ENCODE peak calls at places on chromosomes 2 and 18, in five cellular contexts. K is right cardiac atrium, T is neural progenitor cell, U is BE2C, E is Caco-2. M is an unnamed sample.

GRCh38 chr18:24395049-24395780 is 2.4 kb downstream of the OSBPL1A start:
- DNase-seq in U (no peak), T (no peak), E (no peak), K (no peak), M (no peak)

GRCh38 chr2:104846182-104846954 is 7.5 kb upstream of the POU3F3 start:
- DNase-seq in E (no peak), U (no peak), K (no peak), T (no peak), M (no peak)

GRCh38 chr2:240506406-240507059 is 51.3 kb downstream of the ANKMY1 start:
- DNase-seq in E (no peak), T (no peak), U (no peak), K (no peak), M (no peak)

GRCh38 chr2:10264506-10265327 is 38.0 kb upstream of the HPCAL1 start:
- DNase-seq in U (no peak), T (no peak), E (no peak), K (no peak), M (no peak)

GRCh38 chr18:36316246-36316645 is 18.7 kb downstream of the FHOD3 start:
- DNase-seq in K (no peak), T (no peak), E (no peak), U (no peak), M (no peak)

GRCh38 chr2:85911836-85912692 is 23.3 kb upstream of the ST3GAL5 start:
- DNase-seq in T (no peak), U (no peak), E (no peak), K (no peak), M (peak; percentile 64)

GRCh38 chr2:64987001-64987962 is 1.9 kb upstream of the SLC1A4 start:
- DNase-seq in U (no peak), E (no peak), T (no peak), K (no peak), M (no peak)

GRCh38 chr2:5467506-5467905 is 224.7 kb upstream of the SOX11 start:
- DNase-seq in E (no peak), K (no peak), U (no peak), T (no peak), M (no peak)

GRCh38 chr2:16630463-16630862 is 35.2 kb downstream of the CYRIA start:
- DNase-seq in T (no peak), U (no peak), E (no peak), K (no peak), M (no peak)

GRCh38 chr18:58473071-58473470 is 155.8 kb downstream of the ALPK2 start:
- DNase-seq in U (no peak), E (no peak), T (no peak), K (no peak), M (no peak)

GRCh38 chr2:174263989-174264388 is 15.7 kb upstream of the OLA1 start:
- DNase-seq in T (no peak), E (no peak), K (no peak), U (no peak), M (no peak)

GRCh38 chr2:65920659-65921058 is 488.3 kb upstream of the SPRED2 start:
- DNase-seq in U (no peak), K (no peak), T (no peak), E (no peak), M (no peak)

GRCh38 chr2:143604172-143604571 is 475.0 kb downstream of the ARHGAP15 start:
- DNase-seq in U (no peak), E (no peak), T (no peak), K (no peak), M (no peak)

GRCh38 chr2:173775440-173775839 is 189.7 kb downstream of the SP3 start:
- DNase-seq in T (no peak), E (no peak), U (no peak), K (no peak), M (no peak)

GRCh38 chr18:78506031-78506461 is 473.6 kb upstream of the SALL3 start:
- DNase-seq in U (no peak), K (no peak), E (no peak), T (peak; percentile 91), M (no peak)

GRCh38 chr2:68709421-68709911 is 25.1 kb upstream of the ARHGAP25 start:
- DNase-seq in T (peak; percentile 71), K (no peak), U (peak; percentile 20), E (peak; percentile 41), M (peak; percentile 47)

GRCh38 chr2:27527182-27527581 is 30.5 kb downstream of the GCKR start:
- DNase-seq in E (no peak), U (no peak), K (no peak), T (no peak), M (no peak)

GRCh38 chr2:106174056-106174455 is 20.0 kb downstream of the UXS1 start:
- DNase-seq in T (no peak), K (no peak), U (no peak), E (no peak), M (no peak)

GRCh38 chr2:127087780-127088495 is 19.0 kb downstream of the BIN1 start:
- DNase-seq in U (no peak), K (no peak), E (no peak), T (no peak), M (no peak)

GRCh38 chr2:67616749-67617148 is 219.6 kb downstream of the ETAA1 start:
- DNase-seq in U (no peak), K (peak; percentile 11), T (no peak), E (no peak), M (no peak)

GRCh38 chr18:24659837-24660720 is 199.6 kb downstream of the HRH4 start:
- DNase-seq in E (no peak), U (no peak), K (peak; percentile 65), T (no peak), M (no peak)

GRCh38 chr2:99140056-99140859 is 1.2 kb upstream of the C2orf15 start:
- DNase-seq in T (no peak), K (no peak), E (no peak), U (no peak), M (peak; percentile 41)

GRCh38 chr2:99863236-99863913 is 279.0 kb downstream of the AFF3 start:
- DNase-seq in E (no peak), T (no peak), K (no peak), U (no peak), M (no peak)

GRCh38 chr2:217936952-217937351 is 65.8 kb downstream of the TNS1 start:
- DNase-seq in E (no peak), T (no peak), K (no peak), U (no peak), M (no peak)
- H3K4me1 ChIP-seq in E (no peaks in the 10 kb centered on the region), T (peaks cover 5% of the 10 kb centered on the region), K (peaks cover 71% of the 10 kb centered on the region), U (peaks cover 49% of the 10 kb centered on the region), M (no peaks in the 10 kb centered on the region)

DNA sequence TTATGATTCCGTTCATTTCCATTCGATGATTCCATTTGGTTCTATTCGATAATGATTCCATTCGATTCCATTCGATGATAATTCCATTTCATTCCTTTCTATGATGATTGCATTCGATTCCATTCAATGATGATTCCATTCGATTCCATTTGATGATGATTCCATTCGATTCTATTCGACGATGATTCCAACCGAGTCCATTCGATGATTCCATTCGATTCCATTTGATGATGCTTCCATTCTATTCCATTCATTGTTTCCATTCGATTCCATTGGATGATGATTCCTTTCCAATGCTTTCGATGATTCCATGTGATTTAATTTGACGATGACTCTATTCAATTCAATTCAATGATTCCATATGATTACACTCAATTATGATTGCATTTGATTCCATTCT is 1093.5 kb downstream of the RPIA start:
- DNase-seq in E (no peak), T (no peak), K (no peak), U (no peak), M (no peak)
- H3K4me3 ChIP-seq in E (no peak overlapping the region), T (no peak overlapping the region), K (no peak overlapping the region), U (no peak overlapping the region), M (no peak overlapping the region)

GRCh38 chr2:234138836-234139235 is 88.3 kb downstream of the SPP2 start:
- DNase-seq in U (no peak), E (no peak), K (no peak), T (no peak), M (no peak)
- H3K4me1 ChIP-seq in U (peaks cover 6% of the 10 kb centered on the region), E (peaks cover 32% of the 10 kb centered on the region), K (no peaks in the 10 kb centered on the region), T (peaks cover 10% of the 10 kb centered on the region), M (no peaks in the 10 kb centered on the region)

GRCh38 chr2:96116424-96116878 is at the start of gene ADRA2B:
- DNase-seq in K (peak; percentile 54), T (peak; percentile 91), E (peak; percentile 79), U (peak; percentile 28), M (peak; percentile 89)
- H3K4me3 ChIP-seq in K (peak within 1 kb of the TSS; percentile 75), T (peak within 1 kb of the TSS; percentile 74), E (peak within 1 kb of the TSS; percentile 64), U (peak within 1 kb of the TSS; percentile 47), M (peak within 1 kb of the TSS; percentile 33)

GRCh38 chr2:97997774-97998392 is 2.1 kb upstream of the TMEM131 start:
- DNase-seq in T (no peak), U (no peak), K (no peak), E (no peak), M (no peak)
- H3K4me1 ChIP-seq in T (peaks cover 13% of the 10 kb centered on the region), U (no peaks in the 10 kb centered on the region), K (no peaks in the 10 kb centered on the region), E (peaks cover 18% of the 10 kb centered on the region), M (peaks cover 2% of the 10 kb centered on the region)

GRCh38 chr2:178247255-178247654 is 52.9 kb downstream of the OSBPL6 start:
- DNase-seq in E (no peak), K (no peak), U (no peak), T (no peak), M (no peak)

GRCh38 chr2:178244812-178245211 is 50.5 kb downstream of the OSBPL6 start:
- DNase-seq in E (no peak), U (no peak), K (no peak), T (no peak), M (no peak)

GRCh38 chr2:178251126-178251525 is 56.8 kb downstream of the OSBPL6 start:
- DNase-seq in T (no peak), U (no peak), K (no peak), E (no peak), M (no peak)

GRCh38 chr2:178246696-178247095 is 52.4 kb downstream of the OSBPL6 start:
- DNase-seq in E (no peak), K (no peak), U (no peak), T (no peak), M (no peak)

GRCh38 chr2:178250429-178250828 is 56.1 kb downstream of the OSBPL6 start:
- DNase-seq in U (no peak), K (no peak), E (no peak), T (no peak), M (no peak)
- H3K4me3 ChIP-seq in U (no peak overlapping the region), K (no peak overlapping the region), E (no peak overlapping the region), T (no peak overlapping the region), M (no peak overlapping the region)

GRCh38 chr18:808086-808485 is 4.0 kb downstream of the YES1 start:
- DNase-seq in E (no peak), T (no peak), U (no peak), K (no peak), M (no peak)
- H3K4me1 ChIP-seq in E (peaks cover 4% of the 10 kb centered on the region), T (peaks cover 19% of the 10 kb centered on the region), U (no peaks in the 10 kb centered on the region), K (no peaks in the 10 kb centered on the region), M (peaks cover 15% of the 10 kb centered on the region)

M was measured in HAP-1.